ENCODE peak calls at places on chromosome 18, in seven cellular contexts. One of them, this sample, is unnamed.

GRCh38 chr18:41681138-41681881 is 273.7 kb upstream of the PIK3C3 start:
- DNase-seq in Caki2: no peak
- DNase-seq in NCI-H2029 treated with DMSO at 0.1 percent for 48 hours: no peak
- DNase-seq in ACHN: no peak
- DNase-seq in NCI-H1105: no peak
- DNase-seq in cardiac fibroblast: no peak
- DNase-seq in Peyer's patch: no peak
- DNase-seq in this sample: no peak

GRCh38 chr18:55779711-55780590 is 192.0 kb upstream of the TCF4 start:
- DNase-seq in Caki2: no peak
- DNase-seq in NCI-H2029 treated with DMSO at 0.1 percent for 48 hours: no peak
- DNase-seq in ACHN: peak; percentile 22
- DNase-seq in NCI-H1105: peak; percentile 37
- DNase-seq in cardiac fibroblast: peak; percentile 48
- DNase-seq in Peyer's patch: peak; percentile 48
- DNase-seq in this sample: peak; percentile 12

GRCh38 chr18:35588995-35589394 is 7.5 kb downstream of the GALNT1 start:
- DNase-seq in Caki2: no peak
- DNase-seq in NCI-H2029 treated with DMSO at 0.1 percent for 48 hours: no peak
- DNase-seq in ACHN: no peak
- DNase-seq in NCI-H1105: no peak
- DNase-seq in cardiac fibroblast: no peak
- DNase-seq in Peyer's patch: no peak
- DNase-seq in this sample: no peak

GRCh38 chr18:22066083-22066485 is 103.3 kb upstream of the GATA6 start:
- DNase-seq in Caki2: peak; percentile 22
- DNase-seq in NCI-H2029 treated with DMSO at 0.1 percent for 48 hours: no peak
- DNase-seq in ACHN: no peak
- DNase-seq in NCI-H1105: no peak
- DNase-seq in cardiac fibroblast: no peak
- DNase-seq in Peyer's patch: no peak
- DNase-seq in this sample: no peak

GRCh38 chr18:60649107-60649506 is 276.5 kb upstream of the MC4R start:
- DNase-seq in Caki2: no peak
- DNase-seq in NCI-H2029 treated with DMSO at 0.1 percent for 48 hours: peak; percentile 27
- DNase-seq in ACHN: no peak
- DNase-seq in NCI-H1105: no peak
- DNase-seq in cardiac fibroblast: no peak
- DNase-seq in Peyer's patch: no peak
- DNase-seq in this sample: no peak

GRCh38 chr18:79503891-79504475 is 108.3 kb downstream of the NFATC1 start:
- DNase-seq in Caki2: no peak
- DNase-seq in NCI-H2029 treated with DMSO at 0.1 percent for 48 hours: no peak
- DNase-seq in ACHN: no peak
- DNase-seq in NCI-H1105: no peak
- DNase-seq in cardiac fibroblast: no peak
- DNase-seq in Peyer's patch: no peak
- DNase-seq in this sample: no peak

GRCh38 chr18:79496237-79496977 is 100.7 kb downstream of the NFATC1 start:
- DNase-seq in Caki2: no peak
- DNase-seq in NCI-H2029 treated with DMSO at 0.1 percent for 48 hours: no peak
- DNase-seq in ACHN: no peak
- DNase-seq in NCI-H1105: no peak
- DNase-seq in cardiac fibroblast: peak; percentile 24
- DNase-seq in Peyer's patch: peak; percentile 39
- DNase-seq in this sample: peak; percentile 6

GRCh38 chr18:73646772-73647171 is 500.9 kb downstream of the FBXO15 start:
- DNase-seq in Caki2: no peak
- DNase-seq in NCI-H2029 treated with DMSO at 0.1 percent for 48 hours: no peak
- DNase-seq in ACHN: peak; percentile 4
- DNase-seq in NCI-H1105: no peak
- DNase-seq in cardiac fibroblast: peak; percentile 89
- DNase-seq in Peyer's patch: no peak
- DNase-seq in this sample: no peak

GRCh38 chr18:48540329-48541025 is 1.6 kb downstream of the CTIF start:
- DNase-seq in Caki2: peak; percentile 46
- DNase-seq in NCI-H2029 treated with DMSO at 0.1 percent for 48 hours: no peak
- DNase-seq in ACHN: peak; percentile 44
- DNase-seq in NCI-H1105: peak; percentile 38
- DNase-seq in cardiac fibroblast: peak; percentile 67
- DNase-seq in Peyer's patch: peak; percentile 79
- DNase-seq in this sample: peak; percentile 75

This sample was measured in left colon.